ENCODE peak calls at places on chromosomes 5 and 9, in six cellular contexts. N is activated CD4-positive, alpha-beta T cell treated with anti-CD3 and anti-CD28 coated beads, Interleukin-2, amount 10 ng/mL, durations not matched to agents 7 days and 5 days; O is activated T-helper 1 cell treated with anti-CD3 and anti-CD28 coated beads, Interleukin-2, amount 50 U/mL, for 16 hours; C is NCI-H460; I is NB4; D is LoVo. B is an unnamed sample.

GRCh38 chr9:19493174-19493811 is 84.5 kb downstream of the ACER2 start:
- DNase-seq in N (peak; percentile 50), O (peak; percentile 3), C (peak; percentile 47), I (peak; percentile 74), D (peak; percentile 57), B (peak; percentile 15)

GRCh38 chr9:82404484-82405280 is 416.1 kb downstream of the SPATA31D1 start:
- DNase-seq in N (no peak), O (no peak), C (no peak), I (no peak), D (no peak), B (no peak)

GRCh38 chr5:176535655-176536131 is 1.5 kb downstream of the RNF44 start:
- DNase-seq in N (no peak), O (no peak), C (no peak), I (peak; percentile 58), D (no peak), B (peak; percentile 42)

GRCh38 chr9:84519486-84519885 is 150.0 kb upstream of the NTRK2 start:
- DNase-seq in N (no peak), O (no peak), C (no peak), I (no peak), D (no peak), B (no peak)

GRCh38 chr5:5025774-5026406 is 114.2 kb upstream of the ADAMTS16 start:
- DNase-seq in N (peak; percentile 12), O (no peak), C (no peak), I (peak; percentile 28), D (peak; percentile 20), B (peak; percentile 38)

GRCh38 chr5:96761618-96762017 is 46.1 kb downstream of the ERAP1 start:
- DNase-seq in N (no peak), O (no peak), C (no peak), I (no peak), D (no peak), B (no peak)

GRCh38 chr9:109349431-109349846 is 28.6 kb upstream of the EPB41L4B start:
- DNase-seq in N (no peak), O (no peak), C (no peak), I (no peak), D (no peak), B (no peak)

GRCh38 chr5:851076-851475 is 290 bp upstream of the ZDHHC11 start:
- DNase-seq in N (no peak), O (no peak), C (no peak), I (no peak), D (no peak), B (no peak)

GRCh38 chr9:27347889-27348288 is 50.9 kb upstream of the EQTN start:
- DNase-seq in N (no peak), O (no peak), C (no peak), I (no peak), D (no peak), B (no peak)

GRCh38 chr5:97764700-97765099 is 581.7 kb upstream of the RIOK2 start:
- DNase-seq in N (no peak), O (no peak), C (peak; percentile 19), I (peak; percentile 18), D (no peak), B (peak; percentile 8)

GRCh38 chr5:127040779-127041520 is 10.6 kb upstream of the MARCHF3 start:
- DNase-seq in N (no peak), O (no peak), C (no peak), I (no peak), D (peak; percentile 84), B (no peak)

GRCh38 chr5:138032572-138033274 is at the start of gene FAM13B:
- DNase-seq in N (peak; percentile 82), O (peak; percentile 73), C (peak; percentile 68), I (peak; percentile 86), D (peak; percentile 88), B (peak; percentile 46)